ENCODE peak calls at places on chromosomes 11 and 22, in nine cellular contexts. X, J, M, T, Q, W, N, V and C are unnamed samples. For H3K4me1, the result is how much of the 10 kb centered on the place peaks cover.

GRCh38 chr11:47552086-47552580 is 799 bp downstream of the CELF1 start:
- DNase-seq in X (no peak), J (peak), M (no peak), T (peak), Q (no peak), W (no peak), N (peak), V (peak), C (peak)

GRCh38 chr11:70314730-70315129 is 44.2 kb downstream of the PPFIA1 start:
- DNase-seq in X (no peak), J (no peak), M (no peak), T (no peak), Q (no peak), W (peak), N (no peak), V (no peak), C (no peak)

GRCh38 chr22:44158766-44159165 is 22.0 kb upstream of the PARVG start:
- DNase-seq in X (no peak), J (no peak), M (no peak), T (no peak), Q (no peak), W (no peak), N (no peak), V (no peak), C (no peak)

GRCh38 chr11:119700030-119700429 is 29.0 kb downstream of the NECTIN1 start:
- DNase-seq in X (no peak), J (no peak), M (no peak), T (no peak), Q (no peak), W (no peak), N (no peak), V (no peak), C (no peak)

GRCh38 chr22:25853078-25853477 is 111.1 kb downstream of the MYO18B start:
- DNase-seq in X (no peak), J (no peak), M (no peak), T (no peak), Q (no peak), W (no peak), N (no peak), V (no peak), C (no peak)

GRCh38 chr11:128323381-128323780 is 264.0 kb downstream of the ETS1 start:
- DNase-seq in X (no peak), J (no peak), M (no peak), T (no peak), Q (no peak), W (no peak), N (peak), V (no peak), C (peak)

GRCh38 chr11:47891886-47892285 is 43.7 kb upstream of the NUP160 start:
- DNase-seq in X (no peak), J (no peak), M (no peak), T (no peak), Q (no peak), W (no peak), N (no peak), V (no peak), C (no peak)

GRCh38 chr22:27262371-27262770 is 539.2 kb downstream of the MN1 start:
- DNase-seq in X (no peak), J (peak), M (no peak), T (no peak), Q (no peak), W (no peak), N (no peak), V (no peak), C (no peak)

GRCh38 chr11:67117667-67118058 is 1.4 kb upstream of the KDM2A start:
- DNase-seq in X (no peak), J (no peak), M (peak), T (peak), Q (peak), W (no peak), N (peak), V (no peak), C (peak)

GRCh38 chr22:19292262-19293230 is 1.0 kb upstream of the CLTCL1 start:
- DNase-seq in X (no peak), J (no peak), M (peak), T (no peak), Q (no peak), W (no peak), N (peak), V (peak), C (peak)

GRCh38 chr11:71131861-71132260 is 120.5 kb downstream of the SHANK2 start:
- DNase-seq in X (no peak), J (no peak), M (no peak), T (peak), Q (no peak), W (no peak), N (no peak), V (no peak), C (no peak)

GRCh38 chr11:103682318-103683184 is 353.9 kb upstream of the DDI1 start:
- DNase-seq in X (peak), J (peak), M (peak), T (peak), Q (peak), W (peak), N (peak), V (peak), C (peak)

GRCh38 chr22:20268350-20269012 is 363 bp upstream of the RTN4R start:
- DNase-seq in X (no peak), J (peak), M (peak), T (peak), Q (peak), W (no peak), N (peak), V (no peak), C (peak)

GRCh38 chr22:40764743-40765441 is 54.3 kb downstream of the SLC25A17 start:
- DNase-seq in X (no peak), J (no peak), M (no peak), T (no peak), Q (no peak), W (peak), N (no peak), V (no peak), C (no peak)

GRCh38 chr11:69508974-69509373 is 27.5 kb downstream of the LINC01488 start:
- DNase-seq in X (no peak), J (no peak), M (no peak), T (no peak), Q (no peak), W (no peak), N (peak), V (no peak), C (no peak)

GRCh38 chr11:76944225-76944624 is 83.5 kb downstream of the ACER3 start:
- DNase-seq in X (no peak), J (no peak), M (no peak), T (no peak), Q (no peak), W (no peak), N (no peak), V (no peak), C (no peak)

GRCh38 chr22:20027966-20028854 is 7.3 kb downstream of the TANGO2 start:
- DNase-seq in X (no peak), J (no peak), M (no peak), T (no peak), Q (no peak), W (no peak), N (peak), V (no peak), C (no peak)

GRCh38 chr11:28900427-28900826 is 792.2 kb downstream of the METTL15 start:
- DNase-seq in X (no peak), J (no peak), M (no peak), T (no peak), Q (no peak), W (no peak), N (no peak), V (no peak), C (no peak)

GRCh38 chr22:22796729-22797128 is 90.9 kb upstream of the IGLL5 start:
- DNase-seq in X (no peak), J (no peak), M (no peak), T (no peak), Q (no peak), W (no peak), N (no peak), V (no peak), C (no peak)

GRCh38 chr22:44706488-44706887 is 4.5 kb downstream of the PRR5 start:
- DNase-seq in X (no peak), J (no peak), M (no peak), T (no peak), Q (no peak), W (no peak), N (no peak), V (no peak), C (no peak)

GRCh38 chr11:128582496-128583366 is 4.6 kb downstream of the ETS1 start:
- DNase-seq in X (no peak), J (peak), M (peak), T (peak), Q (no peak), W (no peak), N (peak), V (peak), C (no peak)

GRCh38 chr22:21628386-21629261 is 1.2 kb downstream of the YDJC start:
- DNase-seq in X (no peak), J (no peak), M (no peak), T (no peak), Q (no peak), W (no peak), N (no peak), V (no peak), C (no peak)
- H3K4me1 ChIP-seq in X (under half), J (under half), M (under half), T (under half), Q (under half), W (under half), N (under half), V (under half), C (under half)

GRCh38 chr11:17498058-17498457 is 21.4 kb upstream of the ABCC8 start:
- DNase-seq in X (no peak), J (no peak), M (no peak), T (no peak), Q (no peak), W (no peak), N (no peak), V (no peak), C (no peak)

GRCh38 chr11:17500673-17501072 is 24.0 kb upstream of the ABCC8 start:
- DNase-seq in X (no peak), J (no peak), M (no peak), T (no peak), Q (no peak), W (no peak), N (no peak), V (no peak), C (no peak)

GRCh38 chr11:17502630-17503029 is 26.0 kb upstream of the ABCC8 start:
- DNase-seq in X (no peak), J (no peak), M (no peak), T (no peak), Q (no peak), W (no peak), N (no peak), V (no peak), C (no peak)

GRCh38 chr11:17496406-17496805 is 19.8 kb upstream of the ABCC8 start:
- DNase-seq in X (no peak), J (no peak), M (no peak), T (no peak), Q (no peak), W (no peak), N (peak), V (no peak), C (no peak)

GRCh38 chr11:17498475-17498874 is 21.8 kb upstream of the ABCC8 start:
- DNase-seq in X (no peak), J (no peak), M (no peak), T (peak), Q (no peak), W (no peak), N (no peak), V (no peak), C (no peak)
- TF ChIP-seq CTCF in X (no peak), J (peak), M (no peak), T (peak), Q (no peak), W (peak), N (peak), V (no peak), C (no peak)

GRCh38 chr22:30252411-30253204 is 6.0 kb upstream of the LIF start:
- DNase-seq in X (no peak), J (no peak), M (no peak), T (no peak), Q (no peak), W (no peak), N (no peak), V (no peak), C (no peak)

GRCh38 chr22:30251661-30252226 is 5.2 kb upstream of the LIF start:
- DNase-seq in X (no peak), J (peak), M (no peak), T (no peak), Q (no peak), W (no peak), N (peak), V (no peak), C (peak)

GRCh38 chr22:30250713-30251267 is 4.2 kb upstream of the LIF start:
- DNase-seq in X (no peak), J (peak), M (no peak), T (no peak), Q (no peak), W (no peak), N (no peak), V (no peak), C (no peak)

GRCh38 chr22:30254307-30254706 is 7.7 kb upstream of the LIF start:
- DNase-seq in X (no peak), J (no peak), M (no peak), T (no peak), Q (no peak), W (no peak), N (no peak), V (no peak), C (no peak)

GRCh38 chr22:30253205-30253852 is 6.8 kb upstream of the LIF start:
- DNase-seq in X (no peak), J (peak), M (peak), T (no peak), Q (peak), W (no peak), N (peak), V (peak), C (peak)
- H3K27ac ChIP-seq in X (no peak), J (peak), M (no peak), T (no peak), Q (no peak), W (no peak), N (no peak), V (no peak), C (peak)

DNA sequence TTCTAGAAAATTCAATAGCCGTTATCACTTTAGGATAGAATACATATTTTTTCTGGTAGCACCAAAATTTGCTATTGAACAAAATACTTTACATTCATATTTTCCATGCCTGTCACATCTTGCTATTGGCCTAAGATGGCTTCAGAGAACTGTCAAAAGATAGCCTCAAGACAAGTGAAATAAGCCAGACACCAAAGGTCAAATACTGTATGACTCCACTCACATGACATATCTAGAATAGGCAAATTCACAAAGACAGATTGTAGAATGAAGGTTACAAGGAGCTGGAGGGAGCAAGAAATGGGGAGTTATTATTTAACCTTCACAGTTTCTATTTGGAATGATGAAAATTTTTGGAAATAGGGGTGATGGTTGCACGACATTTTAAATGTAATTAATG is 223.7 kb upstream of the ZC3H12C start:
- DNase-seq in X (no peak), J (no peak), M (no peak), T (no peak), Q (no peak), W (no peak), N (no peak), V (no peak), C (no peak)
- H3K4me1 ChIP-seq in X (under half), J (under half), M (under half), T (under half), Q (under half), W (under half), N (under half), V (under half), C (under half)

DNA sequence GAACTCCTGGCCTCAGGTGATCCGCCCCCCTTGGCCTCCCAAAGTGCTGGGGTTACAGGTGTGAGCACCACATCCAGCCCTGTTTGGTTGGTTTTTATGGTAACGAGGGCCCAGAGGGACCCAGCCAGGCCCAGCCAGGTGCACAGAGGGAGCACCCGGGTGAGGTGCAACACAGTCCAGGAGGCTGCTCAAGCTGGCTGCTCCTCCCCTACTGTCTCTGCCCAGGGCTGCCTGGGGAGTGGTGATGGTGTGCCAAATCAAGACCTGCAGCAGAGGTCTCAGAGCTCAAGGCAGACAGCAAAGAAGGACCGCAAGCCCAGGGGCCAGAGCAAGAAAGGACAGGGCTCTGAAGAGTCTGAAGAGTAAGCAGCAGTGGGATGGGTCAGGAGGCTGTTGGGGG is 1.4 kb downstream of the TSGA10IP start:
- DNase-seq in X (no peak), J (no peak), M (no peak), T (no peak), Q (no peak), W (no peak), N (no peak), V (no peak), C (no peak)
- TF ChIP-seq CTCF in X (no peak), J (no peak), M (no peak), T (no peak), Q (no peak), W (no peak), N (no peak), V (no peak), C (no peak)

DNA sequence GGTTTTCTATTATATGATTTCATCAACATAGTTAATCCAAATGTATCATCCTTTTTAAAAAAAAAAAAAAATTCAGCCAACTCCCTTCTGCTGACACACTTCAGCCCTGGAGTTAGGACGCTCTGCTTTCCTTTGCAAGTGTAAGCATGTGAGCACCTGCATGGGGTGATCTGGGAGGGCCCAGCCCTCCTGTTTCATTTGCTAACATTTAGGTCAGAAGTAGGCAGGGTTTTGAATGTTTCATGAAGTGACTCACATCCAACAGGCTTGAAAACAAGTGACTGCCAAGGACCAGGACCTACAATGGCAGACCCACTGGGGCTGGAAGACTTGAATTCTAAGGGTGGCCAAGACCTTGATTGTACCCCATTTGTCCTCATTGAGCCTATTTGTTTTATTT is 137.4 kb downstream of the CD44 start:
- DNase-seq in X (no peak), J (peak), M (no peak), T (no peak), Q (no peak), W (no peak), N (no peak), V (no peak), C (no peak)
- H3K27ac ChIP-seq in X (peak), J (no peak), M (no peak), T (no peak), Q (no peak), W (no peak), N (no peak), V (no peak), C (no peak)

GRCh38 chr22:47323518-47323917 is 561.1 kb downstream of the TBC1D22A start:
- DNase-seq in X (no peak), J (no peak), M (no peak), T (no peak), Q (no peak), W (no peak), N (no peak), V (no peak), C (no peak)

GRCh38 chr22:47316020-47316419 is 553.6 kb downstream of the TBC1D22A start:
- DNase-seq in X (no peak), J (no peak), M (no peak), T (no peak), Q (no peak), W (no peak), N (no peak), V (no peak), C (no peak)

GRCh38 chr22:47320560-47320959 is 558.1 kb downstream of the TBC1D22A start:
- DNase-seq in X (no peak), J (no peak), M (no peak), T (no peak), Q (no peak), W (no peak), N (no peak), V (no peak), C (no peak)

GRCh38 chr22:47322854-47323253 is 560.4 kb downstream of the TBC1D22A start:
- DNase-seq in X (no peak), J (no peak), M (no peak), T (no peak), Q (no peak), W (no peak), N (no peak), V (no peak), C (no peak)

DNA sequence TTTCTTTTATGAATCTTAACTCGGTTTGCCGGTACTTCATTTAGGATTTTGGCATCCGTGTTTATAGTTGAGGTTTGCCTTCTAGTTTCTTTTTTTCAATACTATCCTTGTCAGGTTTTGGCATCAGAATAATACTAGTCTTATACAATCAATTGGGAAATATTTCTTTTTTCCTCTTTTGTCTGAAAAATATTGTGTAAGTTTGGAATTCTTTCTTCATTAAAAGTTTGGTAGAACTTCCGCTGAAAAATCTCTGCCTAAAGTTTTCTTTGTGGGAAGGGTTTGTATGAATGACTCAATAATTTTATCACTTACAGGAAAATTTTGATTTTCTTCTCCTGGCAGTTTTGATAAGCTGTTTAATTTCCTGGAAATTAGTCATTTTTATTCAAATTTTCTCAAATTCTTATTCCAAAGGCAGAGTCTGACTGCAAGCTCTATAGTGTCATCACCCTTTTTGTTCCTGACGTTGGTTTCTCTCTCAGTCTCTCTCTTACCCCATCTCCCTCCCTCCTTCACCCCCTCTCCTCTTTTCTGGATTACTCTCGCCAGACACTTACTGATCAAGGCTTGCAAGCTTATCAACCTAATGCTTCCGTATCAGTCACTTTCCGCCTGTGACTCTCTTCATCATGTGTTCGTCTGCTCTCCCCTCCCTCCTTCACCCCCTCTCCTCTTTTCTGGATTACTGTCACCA is 555.7 kb downstream of the TBC1D22A start:
- DNase-seq in X (no peak), J (no peak), M (no peak), T (no peak), Q (no peak), W (no peak), N (peak), V (no peak), C (no peak)
- H3K4me1 ChIP-seq in X (under half), J (under half), M (under half), T (under half), Q (under half), W (under half), N (under half), V (under half), C (under half)

GRCh38 chr11:62217191-62217748 is 8.8 kb downstream of the SCGB2A1 start:
- DNase-seq in X (no peak), J (no peak), M (no peak), T (peak), Q (no peak), W (no peak), N (peak), V (no peak), C (no peak)
- TF ChIP-seq CTCF in X (no peak), J (peak), M (no peak), T (peak), Q (no peak), W (peak), N (peak), V (peak), C (peak)